ENCODE peak calls at places on chromosomes 16 and 17, in seven cellular contexts. N is AG09309; O is Peyer's patch; T is heart left ventricle; S is CD4-positive, CD25-positive, alpha-beta regulatory T cell; R is IMR-90; Z is Panc1. J is an unnamed sample.

GRCh38 chr16:1496464-1496863 is 3.3 kb downstream of the TELO2 start:
- DNase-seq in N (no peak), R (no peak), O (peak), Z (no peak), T (no peak), S (no peak), J (no peak)

GRCh38 chr17:30922235-30922993 is 669 bp downstream of the ADAP2 start:
- DNase-seq in O (peak), R (no peak), Z (no peak), N (no peak), T (no peak), S (no peak), J (no peak)

GRCh38 chr17:59476413-59476812 is 89.0 kb upstream of the DHX40 start:
- DNase-seq in N (no peak), T (no peak), Z (no peak), O (no peak), S (no peak), R (no peak), J (no peak)

GRCh38 chr17:42779304-42779941 is 987 bp upstream of the WNK4 start:
- DNase-seq in T (no peak), Z (no peak), N (no peak), R (no peak), S (no peak), O (no peak), J (no peak)

GRCh38 chr16:15765880-15766279 is 90.9 kb downstream of the MYH11 start:
- DNase-seq in Z (peak), S (peak), T (no peak), N (no peak), O (peak), R (peak), J (peak)

GRCh38 chr16:85975421-85976100 is 76.6 kb downstream of the IRF8 start:
- DNase-seq in O (peak), R (no peak), N (no peak), Z (no peak), T (no peak), S (no peak), J (no peak)

GRCh38 chr17:2303278-2304188 is at the start of the genes SMG6 and SRR:
- DNase-seq in N (peak), R (peak), S (peak), O (peak), T (peak), Z (no peak), J (peak)

GRCh38 chr17:34579017-34579946 is at the start of gene TMEM132E:
- DNase-seq in T (peak), R (peak), O (no peak), S (no peak), Z (no peak), N (no peak), J (peak)

GRCh38 chr17:74334393-74335039 is 8.5 kb downstream of the KIF19 start:
- DNase-seq in N (no peak), T (no peak), Z (no peak), R (no peak), O (no peak), S (no peak), J (no peak)

GRCh38 chr17:82948957-82949356 is 109.1 kb upstream of the ZNF750 start:
- DNase-seq in Z (no peak), N (no peak), T (no peak), O (no peak), S (no peak), R (no peak), J (no peak)

GRCh38 chr17:1829189-1829578 is 518 bp downstream of the SMYD4 start:
- DNase-seq in Z (no peak), S (no peak), N (no peak), T (no peak), R (no peak), O (peak), J (no peak)

GRCh38 chr16:69326172-69326873 is 4.1 kb downstream of the PDF start:
- DNase-seq in S (no peak), Z (no peak), O (peak), R (no peak), N (no peak), T (no peak), J (no peak)

GRCh38 chr16:50542703-50543102 is 5.5 kb upstream of the NKD1 start:
- DNase-seq in T (no peak), O (no peak), S (no peak), N (no peak), R (no peak), Z (no peak), J (no peak)

GRCh38 chr17:41734139-41734948 is at the start of gene HAP1:
- DNase-seq in Z (no peak), R (peak), O (no peak), T (no peak), S (no peak), N (no peak), J (peak)

GRCh38 chr17:78817123-78817522 is 23.5 kb downstream of the USP36 start:
- DNase-seq in T (no peak), O (peak), S (peak), R (no peak), N (no peak), Z (no peak), J (no peak)

GRCh38 chr16:88886915-88887521 is 20.6 kb upstream of the PABPN1L start:
- DNase-seq in R (peak), N (no peak), O (peak), S (no peak), Z (no peak), T (peak), J (peak)

GRCh38 chr16:71626858-71627213 is 852 bp downstream of the MARVELD3 start:
- DNase-seq in R (no peak), Z (no peak), S (no peak), O (peak), N (no peak), T (no peak), J (no peak)

GRCh38 chr16:69270831-69271230 is 40.3 kb upstream of the VPS4A start:
- DNase-seq in Z (no peak), N (no peak), T (no peak), R (peak), O (no peak), S (no peak), J (peak)

GRCh38 chr17:15954222-15954621 is 9.3 kb downstream of the ADORA2B start:
- DNase-seq in T (no peak), N (peak), R (peak), O (no peak), Z (peak), S (no peak), J (peak)

GRCh38 chr17:74368341-74369152 is 1.2 kb downstream of the GPR142 start:
- DNase-seq in T (peak), O (peak), N (no peak), Z (no peak), R (peak), S (peak), J (peak)

GRCh38 chr16:28863929-28864886 is 565 bp downstream of the SH2B1 start:
- DNase-seq in S (peak), T (no peak), N (no peak), O (peak), R (peak), Z (no peak), J (peak)

GRCh38 chr17:17565471-17566365 is 25.8 kb downstream of the PEMT start:
- DNase-seq in Z (no peak), N (no peak), S (no peak), O (no peak), T (no peak), R (no peak), J (no peak)

GRCh38 chr16:69131167-69131748 is 1.1 kb downstream of the CHTF8 start:
- DNase-seq in R (peak), Z (no peak), O (no peak), T (no peak), N (no peak), S (no peak), J (peak)

GRCh38 chr16:14490281-14490680 is 139.8 kb downstream of the PARN start:
- DNase-seq in O (no peak), R (no peak), Z (no peak), S (no peak), T (no peak), N (no peak), J (no peak)

GRCh38 chr17:8726951-8727555 is 17.6 kb downstream of the CCDC42 start:
- DNase-seq in S (no peak), O (no peak), N (peak), T (no peak), Z (no peak), R (no peak), J (peak)

GRCh38 chr17:49708515-49709161 is 874 bp upstream of the SLC35B1 start:
- DNase-seq in R (no peak), S (no peak), T (no peak), Z (no peak), O (peak), N (no peak), J (no peak)
- H3K4me3 ChIP-seq in R (peak), S (peak), T (peak), Z (peak), O (peak), N (peak), J (no peak)

GRCh38 chr17:32546031-32546444 is 59.2 kb downstream of the CDK5R1 start:
- DNase-seq in S (no peak), T (no peak), O (no peak), N (no peak), Z (no peak), R (no peak), J (no peak)

GRCh38 chr17:32552280-32552679 is 65.5 kb downstream of the CDK5R1 start:
- DNase-seq in S (no peak), R (no peak), T (no peak), Z (no peak), N (no peak), O (no peak), J (no peak)

GRCh38 chr17:32551186-32551955 is 64.6 kb downstream of the CDK5R1 start:
- DNase-seq in Z (no peak), T (no peak), O (no peak), N (peak), R (peak), S (no peak), J (no peak)

GRCh38 chr17:32553168-32553567 is 66.4 kb downstream of the CDK5R1 start:
- DNase-seq in Z (no peak), S (no peak), R (no peak), O (no peak), T (no peak), N (no peak), J (no peak)

GRCh38 chr17:32549559-32549958 is 62.8 kb downstream of the CDK5R1 start:
- DNase-seq in S (no peak), R (no peak), O (no peak), Z (no peak), T (no peak), N (no peak), J (no peak)
- H3K4me3 ChIP-seq in S (no peak), R (no peak), O (no peak), Z (no peak), T (no peak), N (no peak), J (no peak)

DNA sequence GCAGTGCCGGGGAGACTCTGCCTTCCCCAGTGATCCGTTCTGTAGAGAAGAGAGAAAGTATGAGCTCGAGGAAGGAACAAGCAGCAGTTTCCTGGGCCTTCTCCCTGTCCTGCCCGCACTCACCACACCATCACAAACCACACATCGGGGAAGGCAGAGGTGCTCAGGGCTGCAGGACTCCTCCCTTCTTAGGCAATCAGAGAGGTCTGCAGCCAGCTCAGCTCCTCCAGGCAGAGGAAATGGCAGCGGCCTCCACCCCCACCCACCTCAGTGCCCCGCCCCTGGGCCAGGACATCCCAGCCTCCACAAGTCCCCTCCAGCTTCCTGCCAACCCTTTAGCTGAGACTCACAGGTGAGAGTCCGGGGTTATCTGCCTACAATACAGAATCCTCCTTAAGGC is 2.0 kb downstream of the ZNF319 start:
- DNase-seq in N (no peak), R (no peak), Z (no peak), O (peak), S (peak), T (peak), J (no peak)
- H3K4me3 ChIP-seq in N (no peak), R (no peak), Z (no peak), O (no peak), S (peak), T (no peak), J (no peak)

GRCh38 chr17:81470944-81471803 is 41.4 kb downstream of the ACTG1 start:
- DNase-seq in Z (no peak), R (peak), N (no peak), O (no peak), S (no peak), T (no peak), J (no peak)
- H3K4me3 ChIP-seq in Z (no peak), R (no peak), N (peak), O (no peak), S (no peak), T (no peak), J (no peak)

GRCh38 chr16:87353613-87354012 is 30.0 kb downstream of the FBXO31 start:
- DNase-seq in S (no peak), T (no peak), R (no peak), Z (no peak), O (no peak), N (no peak), J (no peak)
- H3K4me3 ChIP-seq in S (no peak), T (no peak), R (no peak), Z (no peak), O (no peak), N (no peak), J (no peak)